ENCODE peak calls at places on chromosomes 2 and 18, in four cellular contexts. One of them, this sample, is unnamed.

GRCh38 chr2:124320072-124320471 is 295.0 kb downstream of the CNTNAP5 start:
- DNase-seq in PC-3: no peak
- DNase-seq in tibial nerve: no peak
- DNase-seq in HFFc6: no peak
- DNase-seq in this sample: no peak

GRCh38 chr2:17962874-17963273 is 84.4 kb downstream of the KCNS3 start:
- DNase-seq in PC-3: peak
- DNase-seq in tibial nerve: no peak
- DNase-seq in HFFc6: no peak
- DNase-seq in this sample: no peak

GRCh38 chr2:18154812-18155211 is 276.3 kb downstream of the KCNS3 start:
- DNase-seq in PC-3: peak
- DNase-seq in tibial nerve: no peak
- DNase-seq in HFFc6: peak
- DNase-seq in this sample: no peak

GRCh38 chr2:238727585-238728321 is 120.1 kb upstream of the TWIST2 start:
- DNase-seq in PC-3: no peak
- DNase-seq in tibial nerve: peak
- DNase-seq in HFFc6: peak
- DNase-seq in this sample: peak

GRCh38 chr2:154256136-154256535 is 384.4 kb downstream of the GALNT13 start:
- DNase-seq in PC-3: no peak
- DNase-seq in tibial nerve: no peak
- DNase-seq in HFFc6: no peak
- DNase-seq in this sample: no peak

GRCh38 chr18:63788447-63789096 is 13.4 kb downstream of the SERPINB7 start:
- DNase-seq in PC-3: peak
- DNase-seq in tibial nerve: no peak
- DNase-seq in HFFc6: peak
- DNase-seq in this sample: peak

GRCh38 chr2:186947516-186947915 is 98.5 kb upstream of the ZSWIM2 start:
- DNase-seq in PC-3: no peak
- DNase-seq in tibial nerve: no peak
- DNase-seq in HFFc6: no peak
- DNase-seq in this sample: no peak

GRCh38 chr2:63861220-63861822 is 19.6 kb downstream of the UGP2 start:
- DNase-seq in PC-3: peak
- DNase-seq in tibial nerve: peak
- DNase-seq in HFFc6: peak
- DNase-seq in this sample: no peak

GRCh38 chr2:202353430-202353829 is 22.7 kb upstream of the BMPR2 start:
- DNase-seq in PC-3: no peak
- DNase-seq in tibial nerve: no peak
- DNase-seq in HFFc6: no peak
- DNase-seq in this sample: no peak

GRCh38 chr2:123717616-123718279 is 307.3 kb upstream of the CNTNAP5 start:
- DNase-seq in PC-3: no peak
- DNase-seq in tibial nerve: no peak
- DNase-seq in HFFc6: no peak
- DNase-seq in this sample: no peak

GRCh38 chr18:41681138-41681881 is 273.7 kb upstream of the PIK3C3 start:
- DNase-seq in PC-3: peak
- DNase-seq in tibial nerve: no peak
- DNase-seq in HFFc6: no peak
- DNase-seq in this sample: no peak

GRCh38 chr2:166410828-166411472 is 35.2 kb upstream of the SCN9A start:
- DNase-seq in PC-3: peak
- DNase-seq in tibial nerve: no peak
- DNase-seq in HFFc6: peak
- DNase-seq in this sample: peak

GRCh38 chr2:68726608-68727367 is 7.8 kb upstream of the ARHGAP25 start:
- DNase-seq in PC-3: peak
- DNase-seq in tibial nerve: no peak
- DNase-seq in HFFc6: no peak
- DNase-seq in this sample: no peak

GRCh38 chr2:238169021-238169707 is 10.4 kb downstream of the ERFE start:
- DNase-seq in PC-3: peak
- DNase-seq in tibial nerve: peak
- DNase-seq in HFFc6: peak
- DNase-seq in this sample: peak

GRCh38 chr2:127454595-127455565 is 36.7 kb downstream of the PROC start:
- DNase-seq in PC-3: peak
- DNase-seq in tibial nerve: no peak
- DNase-seq in HFFc6: no peak
- DNase-seq in this sample: peak

GRCh38 chr2:228556707-228557106 is 375.2 kb upstream of the SPHKAP start:
- DNase-seq in PC-3: peak
- DNase-seq in tibial nerve: no peak
- DNase-seq in HFFc6: peak
- DNase-seq in this sample: no peak

GRCh38 chr2:38217401-38218188 is 141.6 kb upstream of the CYP1B1 start:
- DNase-seq in PC-3: no peak
- DNase-seq in tibial nerve: no peak
- DNase-seq in HFFc6: no peak
- DNase-seq in this sample: no peak

GRCh38 chr2:238560234-238560633 is 133.5 kb downstream of the ASB1 start:
- DNase-seq in PC-3: peak
- DNase-seq in tibial nerve: no peak
- DNase-seq in HFFc6: no peak
- DNase-seq in this sample: no peak

GRCh38 chr18:46621871-46622270 is 35.1 kb downstream of the LOXHD1 start:
- DNase-seq in PC-3: no peak
- DNase-seq in tibial nerve: no peak
- DNase-seq in HFFc6: no peak
- DNase-seq in this sample: no peak

GRCh38 chr2:237801466-237801865 is 2.9 kb downstream of the RBM44 start:
- DNase-seq in PC-3: peak
- DNase-seq in tibial nerve: no peak
- DNase-seq in HFFc6: no peak
- DNase-seq in this sample: no peak

GRCh38 chr2:223051580-223052375 is at the start of gene KCNE4:
- DNase-seq in PC-3: peak
- DNase-seq in tibial nerve: no peak
- DNase-seq in HFFc6: peak
- DNase-seq in this sample: no peak

GRCh38 chr2:176187306-176188217 is 906 bp upstream of the HOXD1 start:
- DNase-seq in PC-3: no peak
- DNase-seq in tibial nerve: no peak
- DNase-seq in HFFc6: no peak
- DNase-seq in this sample: no peak

GRCh38 chr2:65037178-65037577 is 19.0 kb upstream of the CEP68 start:
- DNase-seq in PC-3: no peak
- DNase-seq in tibial nerve: no peak
- DNase-seq in HFFc6: no peak
- DNase-seq in this sample: no peak

GRCh38 chr2:63553049-63553448 is 35.2 kb downstream of the WDPCP start:
- DNase-seq in PC-3: peak
- DNase-seq in tibial nerve: no peak
- DNase-seq in HFFc6: no peak
- DNase-seq in this sample: no peak

GRCh38 chr2:28325567-28326468 is 66.8 kb upstream of the FOSL2 start:
- DNase-seq in PC-3: no peak
- DNase-seq in tibial nerve: no peak
- DNase-seq in HFFc6: no peak
- DNase-seq in this sample: no peak

GRCh38 chr2:192546566-192546965 is 351.8 kb upstream of the TMEFF2 start:
- DNase-seq in PC-3: peak
- DNase-seq in tibial nerve: no peak
- DNase-seq in HFFc6: no peak
- DNase-seq in this sample: no peak

GRCh38 chr2:71801969-71802368 is 345.7 kb downstream of the CYP26B1 start:
- DNase-seq in PC-3: peak
- DNase-seq in tibial nerve: peak
- DNase-seq in HFFc6: peak
- DNase-seq in this sample: no peak

GRCh38 chr2:200905618-200906296 is 16.6 kb downstream of the NIF3L1 start:
- DNase-seq in PC-3: peak
- DNase-seq in tibial nerve: no peak
- DNase-seq in HFFc6: peak
- DNase-seq in this sample: peak

GRCh38 chr18:44033144-44033543 is 647.5 kb upstream of the SETBP1 start:
- DNase-seq in PC-3: no peak
- DNase-seq in tibial nerve: no peak
- DNase-seq in HFFc6: no peak
- DNase-seq in this sample: no peak

GRCh38 chr2:172772637-172773036 is 37.0 kb downstream of the RAPGEF4 start:
- DNase-seq in PC-3: peak
- DNase-seq in tibial nerve: no peak
- DNase-seq in HFFc6: peak
- DNase-seq in this sample: no peak

GRCh38 chr18:2050702-2051201 is 520.6 kb downstream of the METTL4 start:
- DNase-seq in PC-3: peak
- DNase-seq in tibial nerve: no peak
- DNase-seq in HFFc6: no peak
- DNase-seq in this sample: no peak

GRCh38 chr2:210673117-210673516 is 116.7 kb downstream of the CPS1 start:
- DNase-seq in PC-3: no peak
- DNase-seq in tibial nerve: no peak
- DNase-seq in HFFc6: no peak
- DNase-seq in this sample: no peak

GRCh38 chr2:219254590-219255219 is 987 bp upstream of the TUBA4A start:
- DNase-seq in PC-3: no peak
- DNase-seq in tibial nerve: no peak
- DNase-seq in HFFc6: peak
- DNase-seq in this sample: no peak

DNA sequence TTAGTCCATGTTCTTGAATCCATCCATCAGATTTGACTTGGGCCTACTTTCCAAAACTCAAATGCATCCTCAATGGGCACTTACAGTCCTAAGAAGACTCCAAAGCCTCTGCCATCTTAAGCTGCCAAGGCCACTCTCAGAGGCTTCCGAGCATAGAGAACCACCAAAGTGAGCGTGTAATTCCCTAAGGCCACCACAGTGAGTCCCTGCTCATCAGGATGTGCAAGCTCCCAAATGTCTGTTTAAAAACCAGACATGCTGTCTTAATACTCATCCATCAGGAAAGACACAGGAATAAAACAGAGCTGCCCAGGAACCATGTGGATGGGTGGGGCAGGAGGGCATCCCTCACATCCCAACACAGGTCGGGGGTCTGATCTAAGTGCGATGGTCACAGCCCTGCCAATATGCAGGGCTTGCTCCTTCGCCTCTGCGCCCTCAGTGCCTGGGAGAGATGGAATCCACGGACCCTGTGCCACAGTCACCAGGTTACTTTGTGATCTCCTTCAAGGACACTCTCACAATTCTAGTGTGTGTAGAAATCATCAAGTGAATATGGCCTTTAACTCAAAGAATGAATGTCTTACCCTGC is 80.4 kb downstream of the POLR1A start:
- DNase-seq in PC-3: peak
- DNase-seq in tibial nerve: no peak
- DNase-seq in HFFc6: no peak
- DNase-seq in this sample: no peak
- TF ChIP-seq CTCF in PC-3: no peak
- TF ChIP-seq CTCF in tibial nerve: no peak
- TF ChIP-seq CTCF in HFFc6: peak
- TF ChIP-seq CTCF in this sample: no peak

GRCh38 chr2:74958277-74959105 is at the start of gene POLE4:
- DNase-seq in PC-3: peak
- DNase-seq in tibial nerve: peak
- DNase-seq in HFFc6: peak
- DNase-seq in this sample: peak
- TF ChIP-seq CTCF in PC-3: no peak
- TF ChIP-seq CTCF in tibial nerve: no peak
- TF ChIP-seq CTCF in HFFc6: peak
- TF ChIP-seq CTCF in this sample: no peak

DNA sequence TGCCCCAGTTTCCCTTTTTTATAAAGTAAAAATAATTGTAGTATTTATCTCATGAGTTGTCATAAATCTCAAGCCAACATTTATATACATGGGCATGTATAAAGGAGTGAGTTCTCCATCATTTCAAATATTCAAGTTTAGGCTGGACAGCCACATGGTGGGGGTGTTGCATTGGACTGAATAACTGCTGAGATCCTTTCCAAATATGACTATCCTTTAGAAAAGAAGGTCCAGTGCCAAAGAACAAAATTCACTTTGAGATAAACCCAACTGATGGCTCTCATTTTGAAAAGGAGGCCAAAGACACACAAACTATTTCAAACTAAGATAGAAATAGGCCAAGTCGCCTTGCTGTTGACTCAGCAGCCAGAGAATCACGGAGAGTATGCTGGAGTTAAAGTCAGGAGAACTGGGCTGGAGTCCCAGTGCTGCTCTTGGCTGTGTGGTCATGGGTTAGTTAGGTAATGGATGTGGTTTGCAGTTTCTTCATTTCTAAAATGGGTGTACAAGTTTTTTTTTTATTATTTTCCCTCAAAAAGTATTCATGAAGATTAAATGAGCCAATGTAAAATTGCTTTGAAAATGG is 204.4 kb upstream of the LRATD1 start:
- DNase-seq in PC-3: peak
- DNase-seq in tibial nerve: no peak
- DNase-seq in HFFc6: peak
- DNase-seq in this sample: peak
- TF ChIP-seq CTCF in PC-3: peak
- TF ChIP-seq CTCF in tibial nerve: no peak
- TF ChIP-seq CTCF in HFFc6: peak
- TF ChIP-seq CTCF in this sample: peak

GRCh38 chr2:81263989-81264388 is 959.4 kb upstream of the LRRTM1 start:
- DNase-seq in PC-3: no peak
- DNase-seq in tibial nerve: no peak
- DNase-seq in HFFc6: no peak
- DNase-seq in this sample: no peak

GRCh38 chr2:81260320-81260719 is 955.8 kb upstream of the LRRTM1 start:
- DNase-seq in PC-3: peak
- DNase-seq in tibial nerve: no peak
- DNase-seq in HFFc6: no peak
- DNase-seq in this sample: no peak

GRCh38 chr2:81266106-81266505 is 961.6 kb upstream of the LRRTM1 start:
- DNase-seq in PC-3: peak
- DNase-seq in tibial nerve: no peak
- DNase-seq in HFFc6: no peak
- DNase-seq in this sample: no peak
- TF ChIP-seq CTCF in PC-3: peak
- TF ChIP-seq CTCF in tibial nerve: no peak
- TF ChIP-seq CTCF in HFFc6: no peak
- TF ChIP-seq CTCF in this sample: no peak

This sample was measured in AG09319.